ENCODE peak calls at places on chromosomes 11 and 22, in eight cellular contexts. P is spleen; J is osteocyte; I is upper lobe of right lung; E is foreskin fibroblast; F is CD8-positive, alpha-beta T cell; S is heart right ventricle; M is AG09309. Z is an unnamed sample.

GRCh38 chr22:50001388-50002231 is 11.0 kb downstream of the IL17REL start:
- DNase-seq in P (no peak), J (no peak), I (peak; percentile 54), E (no peak), F (no peak), S (no peak), M (no peak), Z (no peak)

GRCh38 chr11:22787565-22788162 is 41.9 kb downstream of the SVIP start:
- DNase-seq in P (no peak), J (no peak), I (no peak), E (peak; percentile 6), F (no peak), S (no peak), M (peak; percentile 2), Z (no peak)

GRCh38 chr11:26626346-26626745 is 54.3 kb upstream of the MUC15 start:
- DNase-seq in P (no peak), J (no peak), I (no peak), E (peak; percentile 80), F (no peak), S (no peak), M (no peak), Z (no peak)

GRCh38 chr11:132490976-132491375 is 1041.3 kb downstream of the OPCML start:
- DNase-seq in P (no peak), J (no peak), I (no peak), E (no peak), F (no peak), S (no peak), M (no peak), Z (no peak)

GRCh38 chr11:120527111-120527748 is 15.7 kb downstream of the GRIK4 start:
- DNase-seq in P (peak; percentile 64), J (no peak), I (no peak), E (no peak), F (no peak), S (no peak), M (no peak), Z (no peak)

GRCh38 chr11:42243370-42243769 is 783.9 kb upstream of the LRRC4C start:
- DNase-seq in P (no peak), J (no peak), I (no peak), E (no peak), F (no peak), S (no peak), M (no peak), Z (no peak)

GRCh38 chr11:69297926-69298777 is 4.2 kb downstream of the MYEOV start:
- DNase-seq in P (peak; percentile 93), J (no peak), I (peak; percentile 91), E (peak; percentile 93), F (no peak), S (peak; percentile 78), M (no peak), Z (peak; percentile 74)

GRCh38 chr11:123033895-123034294 is 28.0 kb downstream of the HSPA8 start:
- DNase-seq in P (no peak), J (no peak), I (no peak), E (no peak), F (no peak), S (no peak), M (no peak), Z (no peak)

GRCh38 chr11:78767409-78767932 is 192.8 kb upstream of the NARS2 start:
- DNase-seq in P (no peak), J (no peak), I (no peak), E (no peak), F (no peak), S (no peak), M (no peak), Z (no peak)

GRCh38 chr11:128544625-128545024 is 42.7 kb downstream of the ETS1 start:
- DNase-seq in P (no peak), J (no peak), I (no peak), E (no peak), F (no peak), S (no peak), M (no peak), Z (no peak)

GRCh38 chr22:49506010-49506400 is 321.7 kb downstream of the BRD1 start:
- DNase-seq in P (no peak), J (no peak), I (no peak), E (no peak), F (no peak), S (no peak), M (no peak), Z (no peak)

GRCh38 chr11:2392241-2392959 is 8.2 kb upstream of the TSSC4 start:
- DNase-seq in P (no peak), J (no peak), I (no peak), E (no peak), F (no peak), S (no peak), M (no peak), Z (no peak)

GRCh38 chr11:103808246-103808645 is 228.2 kb upstream of the DDI1 start:
- DNase-seq in P (no peak), J (no peak), I (no peak), E (no peak), F (no peak), S (no peak), M (no peak), Z (no peak)

GRCh38 chr11:94011478-94011877 is 9.7 kb upstream of the HEPHL1 start:
- DNase-seq in P (no peak), J (no peak), I (no peak), E (no peak), F (no peak), S (no peak), M (no peak), Z (no peak)

GRCh38 chr22:48275412-48275811 is 1513.0 kb downstream of the TBC1D22A start:
- DNase-seq in P (no peak), J (no peak), I (no peak), E (no peak), F (no peak), S (no peak), M (no peak), Z (no peak)

GRCh38 chr22:20000246-20001081 is 16.2 kb downstream of the ARVCF start:
- DNase-seq in P (peak; percentile 51), J (no peak), I (no peak), E (no peak), F (no peak), S (peak; percentile 64), M (no peak), Z (no peak)

DNA sequence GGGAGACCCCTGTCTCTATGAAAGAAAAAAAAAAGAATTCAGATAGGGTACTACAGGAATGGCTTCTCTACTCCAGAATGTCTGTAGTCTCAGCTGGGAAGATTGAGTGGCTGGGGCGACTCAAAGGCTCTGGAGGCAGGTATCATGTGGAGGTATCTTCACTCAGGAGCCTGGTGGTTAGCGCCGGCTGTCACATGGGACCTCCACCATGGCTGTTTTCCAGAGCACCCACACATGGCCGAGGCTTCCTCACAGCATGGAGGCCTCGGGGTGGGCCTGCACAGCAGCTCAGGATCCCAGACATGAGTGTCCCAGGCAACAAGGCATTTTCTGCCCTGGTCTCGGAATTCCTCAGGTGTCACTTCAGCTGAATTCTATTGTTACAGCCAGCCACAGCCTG is 10.1 kb downstream of the RPS13 start:
- DNase-seq in P (peak; percentile 53), J (peak; percentile 76), I (no peak), E (no peak), F (no peak), S (no peak), M (no peak), Z (no peak)
- TF ChIP-seq CTCF in P (no peak), J (no peak), I (no peak), E (no peak), F (no peak), S (no peak), M (no peak), Z (no peak)

DNA sequence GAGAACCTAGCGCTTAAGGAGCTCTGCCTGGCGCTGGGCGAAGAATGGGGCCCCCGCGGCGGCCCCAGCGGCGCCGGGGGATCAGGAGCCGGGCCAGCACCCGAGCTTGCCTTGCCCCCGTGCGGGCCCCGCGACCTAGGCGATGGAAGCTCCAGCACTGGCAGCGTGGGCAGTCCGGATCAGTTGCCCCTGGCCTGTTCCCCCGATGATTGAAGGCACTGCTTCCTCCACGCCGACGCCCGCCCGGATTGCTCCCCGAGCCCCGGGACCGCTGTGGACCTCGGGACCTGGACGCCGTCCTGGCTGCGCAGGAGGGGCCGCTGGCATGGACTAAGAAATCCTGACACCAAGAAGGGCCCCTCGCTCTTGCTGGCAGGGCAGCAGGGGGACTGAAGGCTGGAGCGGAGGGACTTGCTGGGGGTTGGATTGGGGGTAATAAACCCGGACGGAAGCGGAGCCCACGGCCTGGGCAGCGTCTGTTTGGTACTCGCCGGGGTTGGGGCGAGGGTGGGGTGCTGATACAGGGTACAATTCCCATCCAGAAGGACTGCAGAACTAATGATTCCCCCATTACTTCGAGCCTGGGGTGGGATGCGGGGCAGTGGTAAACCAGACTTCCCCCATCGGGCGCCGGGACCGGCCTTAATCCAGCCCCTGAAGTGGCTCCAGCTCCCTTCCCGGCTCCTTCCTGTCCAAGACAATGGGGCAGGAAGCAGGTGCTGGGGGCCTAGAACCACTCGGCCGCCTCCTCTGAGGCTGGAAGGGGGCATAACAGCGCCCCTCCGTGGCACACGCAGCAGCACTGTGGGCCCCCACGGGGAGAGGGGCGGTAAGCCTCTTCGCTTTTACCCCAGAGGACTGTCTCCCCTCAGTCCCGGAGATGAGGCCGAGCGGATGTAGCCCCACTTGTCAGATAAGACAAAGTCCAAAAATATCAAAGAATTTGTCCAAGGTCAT is 985 bp downstream of the CCDC85B start:
- DNase-seq in P (peak; percentile 90), J (peak; percentile 87), I (no peak), E (peak; percentile 83), F (no peak), S (peak; percentile 70), M (no peak), Z (no peak)
- TF ChIP-seq CTCF in P (peak; percentile 34), J (peak; percentile 35), I (peak; percentile 37), E (peak; percentile 10), F (peak; percentile 33), S (peak; percentile 50), M (peak; percentile 34), Z (peak; percentile 32)

GRCh38 chr22:44319685-44320084 is 6.9 kb upstream of the SHISAL1 start:
- DNase-seq in P (no peak), J (no peak), I (no peak), E (no peak), F (no peak), S (no peak), M (no peak), Z (no peak)
- TF ChIP-seq CTCF in P (no peak), J (no peak), I (no peak), E (no peak), F (no peak), S (no peak), M (no peak), Z (no peak)

GRCh38 chr22:17712441-17712840 is 61.8 kb downstream of the BID start:
- DNase-seq in P (no peak), J (no peak), I (no peak), E (no peak), F (no peak), S (no peak), M (no peak), Z (no peak)

GRCh38 chr22:17717708-17718107 is 56.6 kb downstream of the BID start:
- DNase-seq in P (no peak), J (no peak), I (no peak), E (no peak), F (no peak), S (no peak), M (peak; percentile 63), Z (peak; percentile 72)

GRCh38 chr22:17719911-17720310 is 54.4 kb downstream of the BID start:
- DNase-seq in P (no peak), J (no peak), I (no peak), E (no peak), F (no peak), S (no peak), M (no peak), Z (no peak)

DNA sequence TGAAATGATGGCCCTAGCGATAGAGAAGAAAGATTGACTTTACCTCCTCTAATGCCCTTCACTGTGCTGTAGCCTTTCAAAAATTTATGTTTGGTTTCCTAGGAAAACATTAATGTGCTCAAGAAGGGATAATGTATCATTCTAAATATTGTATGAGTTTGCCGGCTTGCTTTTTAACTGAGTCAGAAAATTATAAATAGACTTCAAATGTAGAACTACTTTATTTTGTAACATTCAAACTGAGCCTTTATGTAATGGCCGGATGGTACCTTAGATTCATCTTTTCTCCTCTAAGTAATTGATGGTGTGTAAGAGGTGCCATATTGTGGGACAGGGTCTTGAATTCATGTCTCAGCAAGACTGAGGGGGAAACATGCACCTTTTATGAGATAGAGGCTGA is 57.7 kb downstream of the BID start:
- DNase-seq in P (no peak), J (no peak), I (no peak), E (no peak), F (no peak), S (no peak), M (no peak), Z (no peak)
- TF ChIP-seq CTCF in P (no peak), J (no peak), I (no peak), E (no peak), F (no peak), S (no peak), M (no peak), Z (no peak)